ENCODE peak calls at places on chromosomes 4 and X, in four cellular contexts. X is A549, U is NCI-H2171 treated with DMSO at 0.1 percent for 48 hours, D is GM23248. G is an unnamed sample.

GRCh38 chr4:52873191-52873590 is 11.1 kb downstream of the RASL11B start:
- DNase-seq in X (no peak), U (no peak), D (no peak), G (no peak)

GRCh38 chr4:87427518-87427868 is 5.1 kb downstream of the NUDT9 start:
- DNase-seq in U (no peak), X (no peak), D (no peak), G (no peak)

GRCh38 chr4:158033416-158033863 is 139.4 kb downstream of the GASK1B start:
- DNase-seq in X (no peak), D (peak), U (no peak), G (peak)

GRCh38 chrX:34288782-34289181 is 156.7 kb upstream of the FAM47A start:
- DNase-seq in X (no peak), D (no peak), U (no peak), G (no peak)

GRCh38 chrX:110026099-110026844 is 23.4 kb downstream of the TMEM164 start:
- DNase-seq in X (no peak), D (peak), U (peak), G (peak)

GRCh38 chr4:150252741-150253140 is 174.5 kb downstream of the DCLK2 start:
- DNase-seq in D (no peak), X (no peak), U (no peak), G (no peak)

GRCh38 chr4:86934772-86935498 is at the start of gene AFF1:
- DNase-seq in X (peak), D (peak), U (peak), G (peak)

GRCh38 chr4:138576684-138577083 is 334.5 kb upstream of the SLC7A11 start:
- DNase-seq in U (no peak), D (peak), X (peak), G (peak)

GRCh38 chr4:1452431-1453051 is 46.3 kb upstream of the NKX1-1 start:
- DNase-seq in U (no peak), X (no peak), D (no peak), G (no peak)

GRCh38 chr4:87375719-87376291 is 15.2 kb downstream of the HSD17B11 start:
- DNase-seq in U (no peak), D (peak), X (no peak), G (peak)

GRCh38 chr4:81030617-81031388 is at the start of gene BMP3:
- DNase-seq in D (peak), X (no peak), U (peak), G (peak)

GRCh38 chrX:19852014-19853005 is 35.1 kb downstream of the SH3KBP1 start:
- DNase-seq in U (no peak), D (peak), X (no peak), G (peak)

GRCh38 chrX:15143050-15143824 is 126.6 kb downstream of the ASB9 start:
- DNase-seq in X (peak), D (peak), U (peak), G (peak)

GRCh38 chr4:89753601-89754066 is 83.3 kb downstream of the SNCA start:
- DNase-seq in U (peak), D (peak), X (peak), G (peak)

GRCh38 chr4:127781303-127782024 is 658 bp upstream of the HSPA4L start:
- DNase-seq in D (peak), X (peak), U (no peak), G (peak)

G was measured in AG10803.